ENCODE peak calls at places on chromosomes 1 and 21, in ten cellular contexts. Z is stomach, D is neural progenitor cell, F is GM13977, O is WTC11, Q is MM.1S, N is AG09309, R is foreskin fibroblast, I is tibial artery, M is omental fat pad. K is an unnamed sample.

GRCh38 chr1:207672525-207673130 is 27.7 kb downstream of the CR1L start:
- DNase-seq in R (peak; percentile 14), N (no peak), D (peak; percentile 70), F (peak; percentile 44), M (no peak), Z (peak; percentile 35), O (peak; percentile 47), I (no peak), Q (peak; percentile 69), K (peak; percentile 65)

GRCh38 chr1:39933956-39934941 is 20.7 kb upstream of the MFSD2A start:
- DNase-seq in R (peak; percentile 100), I (peak; percentile 89), Z (peak; percentile 73), F (no peak), O (no peak), D (no peak), N (peak; percentile 99), M (peak; percentile 88), Q (no peak), K (no peak)

GRCh38 chr1:236451796-236452373 is 57.8 kb downstream of the EDARADD start:
- DNase-seq in I (no peak), M (no peak), Q (no peak), N (no peak), O (peak; percentile 66), Z (peak; percentile 37), R (no peak), D (peak; percentile 42), F (peak; percentile 37), K (peak; percentile 45)

GRCh38 chr1:212234431-212235298 is 50.5 kb upstream of the PPP2R5A start:
- DNase-seq in Q (peak; percentile 79), D (no peak), O (no peak), F (peak; percentile 47), N (peak; percentile 93), R (peak; percentile 92), Z (no peak), M (no peak), I (peak; percentile 69), K (peak; percentile 56)

GRCh38 chr1:42328916-42329496 is 6.0 kb downstream of the FOXJ3 start:
- DNase-seq in R (no peak), O (no peak), I (no peak), M (no peak), Q (no peak), F (no peak), Z (no peak), D (no peak), N (no peak), K (no peak)

GRCh38 chr1:43564617-43565348 is 34.1 kb downstream of the PTPRF start:
- DNase-seq in I (no peak), Z (no peak), R (no peak), M (no peak), Q (no peak), N (no peak), O (no peak), D (no peak), F (no peak), K (no peak)

GRCh38 chr1:5513179-5513578 is 479.0 kb downstream of the NPHP4 start:
- DNase-seq in D (no peak), R (no peak), Q (no peak), O (no peak), M (no peak), F (no peak), I (no peak), N (no peak), Z (no peak), K (no peak)

GRCh38 chr1:165444897-165445370 is at the start of gene RXRG:
- DNase-seq in N (no peak), F (no peak), O (peak; percentile 56), Z (peak; percentile 42), I (no peak), M (no peak), D (peak; percentile 87), Q (no peak), R (peak; percentile 7), K (no peak)

GRCh38 chr21:42563261-42564045 is 49.8 kb downstream of the SLC37A1 start:
- DNase-seq in O (peak; percentile 1), F (no peak), N (no peak), I (peak; percentile 9), Z (peak; percentile 23), R (no peak), Q (no peak), M (no peak), D (no peak), K (no peak)

GRCh38 chr1:210416049-210416448 is 87.3 kb downstream of the HHAT start:
- DNase-seq in I (no peak), Z (no peak), N (no peak), D (no peak), R (no peak), Q (no peak), F (no peak), O (no peak), M (no peak), K (no peak)
- TF ChIP-seq CTCF in I (no peak), Z (no peak), N (no peak), D (peak; percentile 16), R (no peak), Q (no peak), F (no peak), O (no peak), M (no peak), K (no peak)

GRCh38 chr1:200294241-200294640 is 115.6 kb downstream of the ZNF281 start:
- DNase-seq in F (no peak), O (no peak), N (no peak), Z (no peak), D (no peak), M (no peak), Q (no peak), R (no peak), I (no peak), K (no peak)

GRCh38 chr1:200301152-200301551 is 108.7 kb downstream of the ZNF281 start:
- DNase-seq in O (no peak), I (no peak), M (no peak), N (no peak), F (no peak), Q (no peak), Z (no peak), D (no peak), R (no peak), K (no peak)

GRCh38 chr1:200299571-200299970 is 110.3 kb downstream of the ZNF281 start:
- DNase-seq in M (no peak), Z (no peak), I (no peak), F (no peak), D (no peak), O (no peak), N (no peak), Q (no peak), R (no peak), K (no peak)

GRCh38 chr1:200296091-200296661 is 113.7 kb downstream of the ZNF281 start:
- DNase-seq in M (no peak), O (no peak), D (no peak), Q (no peak), F (no peak), N (no peak), Z (no peak), I (no peak), R (no peak), K (no peak)

DNA sequence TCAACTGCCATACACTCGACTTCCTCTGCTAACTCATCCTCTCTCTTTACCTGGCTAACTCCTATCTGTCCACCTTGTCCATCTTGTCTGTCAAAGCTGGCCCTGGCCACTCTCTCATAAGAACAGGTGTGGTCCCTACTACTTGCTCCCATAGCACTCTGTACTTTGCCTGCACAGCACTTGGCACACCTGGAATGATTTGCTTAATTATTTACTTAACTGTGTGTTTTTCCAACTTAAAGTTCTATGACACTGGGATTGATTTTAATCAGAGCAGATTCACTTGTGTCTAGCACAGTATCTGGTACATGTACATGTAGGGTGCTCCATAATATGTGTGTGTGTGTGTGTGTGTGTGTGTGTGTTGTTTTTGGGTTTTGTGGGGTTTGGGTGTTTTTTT is 111.6 kb downstream of the ZNF281 start:
- DNase-seq in Z (no peak), O (no peak), Q (no peak), M (no peak), F (no peak), R (no peak), N (no peak), I (no peak), D (no peak), K (no peak)
- TF ChIP-seq CTCF in Z (no peak), O (no peak), Q (no peak), M (no peak), F (no peak), R (no peak), N (no peak), I (no peak), D (no peak), K (no peak)

DNA sequence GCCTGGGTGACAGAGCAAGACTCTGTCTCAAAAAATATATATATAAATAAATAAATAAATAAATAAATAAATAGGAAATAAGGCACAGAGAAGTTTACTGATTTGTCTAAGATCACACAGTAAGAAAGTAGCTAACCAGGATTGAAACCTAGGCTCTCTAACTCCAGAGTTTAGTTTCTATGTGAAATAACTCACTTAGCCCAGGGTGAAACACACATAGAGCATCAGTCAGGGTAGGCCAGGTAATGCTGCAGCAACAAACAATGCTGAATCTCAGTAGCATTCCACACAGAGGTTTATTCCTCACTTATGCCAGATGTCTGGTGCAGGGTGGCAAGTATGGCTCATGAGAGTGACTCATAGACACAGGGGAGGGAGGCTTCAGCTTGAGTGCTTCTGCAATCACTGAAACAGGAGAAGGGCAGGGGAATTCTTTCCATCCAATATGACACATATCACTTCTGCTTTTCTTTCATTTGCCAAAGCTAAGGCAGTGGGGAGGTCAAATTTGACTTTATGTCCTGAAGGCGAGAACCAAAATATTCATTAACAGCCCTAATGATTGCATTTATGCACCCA is 37.1 kb upstream of the KANK4 start:
- DNase-seq in Q (no peak), D (no peak), R (peak; percentile 63), O (no peak), Z (no peak), N (peak; percentile 44), I (no peak), M (no peak), F (peak; percentile 39), K (peak; percentile 7)
- TF ChIP-seq CTCF in Q (no peak), D (no peak), R (no peak), O (no peak), Z (no peak), N (no peak), I (no peak), M (no peak), F (no peak), K (no peak)

DNA sequence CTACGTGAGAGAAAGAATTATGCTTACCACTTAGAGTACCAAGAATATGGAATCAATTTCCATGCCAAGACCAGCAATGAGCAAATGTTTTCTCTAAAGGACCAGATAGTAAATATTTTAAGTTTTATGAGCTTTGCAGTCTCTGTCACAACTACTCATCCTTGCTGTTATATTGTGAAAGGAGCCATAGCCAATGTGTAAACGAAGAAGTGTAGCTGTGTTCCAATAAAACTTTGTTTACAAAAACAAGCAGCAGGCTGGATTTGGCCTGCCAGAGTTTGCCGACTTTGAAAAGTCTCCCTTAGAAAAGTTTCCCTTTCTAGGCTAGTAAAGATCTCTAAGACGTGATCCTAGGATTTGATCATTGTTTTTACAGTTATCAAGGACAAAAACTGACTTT is 128.8 kb downstream of the PDE4B start:
- DNase-seq in O (no peak), Z (no peak), D (no peak), F (no peak), M (no peak), Q (no peak), R (no peak), N (peak; percentile 4), I (no peak), K (no peak)
- TF ChIP-seq CTCF in O (no peak), Z (no peak), D (no peak), F (no peak), M (no peak), Q (no peak), R (no peak), N (no peak), I (no peak), K (no peak)

K was measured in GM12865.